ENCODE peak calls at places on chromosome 7, in four cellular contexts. H is effector memory CD4-positive, alpha-beta T cell; T is EL; Z is AG09319. R is an unnamed sample.

GRCh38 chr7:120955577-120956149 is 5.1 kb downstream of the ING3 start:
- DNase-seq in H (no peak), T (no peak), Z (no peak), R (no peak)

GRCh38 chr7:151336027-151336720 is 5.4 kb upstream of the NUB1 start:
- DNase-seq in H (no peak), T (no peak), Z (no peak), R (no peak)

GRCh38 chr7:111560773-111561658 is 1.3 kb downstream of the IMMP2L start:
- DNase-seq in H (no peak), T (peak; percentile 71), Z (no peak), R (peak; percentile 84)

GRCh38 chr7:50092579-50093411 is at the start of gene ZPBP:
- DNase-seq in H (peak; percentile 50), T (peak; percentile 38), Z (no peak), R (peak; percentile 55)

GRCh38 chr7:981793-982510 is 1.0 kb upstream of the CYP2W1 start:
- DNase-seq in H (no peak), T (no peak), Z (no peak), R (no peak)

GRCh38 chr7:138886501-138886917 is 88.5 kb upstream of the ATP6V0A4 start:
- DNase-seq in H (peak; percentile 7), T (peak; percentile 73), Z (peak; percentile 61), R (peak; percentile 85)

GRCh38 chr7:27861747-27862146 is 121.8 kb downstream of the TAX1BP1 start:
- DNase-seq in H (no peak), T (no peak), Z (no peak), R (no peak)

GRCh38 chr7:151895695-151896485 is 19.0 kb upstream of the PRKAG2 start:
- DNase-seq in H (no peak), T (peak; percentile 2), Z (no peak), R (no peak)

GRCh38 chr7:18407385-18407784 is 88.2 kb upstream of the HDAC9 start:
- DNase-seq in H (no peak), T (no peak), Z (no peak), R (no peak)

R was measured in choroid plexus epithelial cell.